ENCODE peak calls at places on chromosome 20, in six cellular contexts. V is pancreas, U is H9, D is colonic mucosa, K is small intestine, E is A549. R is an unnamed sample.

GRCh38 chr20:34579191-34579661 is 20.7 kb downstream of the MAP1LC3A start:
- DNase-seq in V (no peak), K (peak; percentile 94), E (peak; percentile 69), D (peak; percentile 85), U (no peak), R (no peak)

GRCh38 chr20:645318-646106 is 7.5 kb downstream of the SRXN1 start:
- DNase-seq in E (peak; percentile 87), V (peak; percentile 81), U (peak; percentile 94), K (peak; percentile 51), D (peak; percentile 75), R (peak; percentile 96)

GRCh38 chr20:11919046-11919445 is 1.4 kb downstream of the BTBD3 start:
- DNase-seq in V (peak; percentile 37), E (no peak), K (no peak), D (no peak), U (no peak), R (no peak)

GRCh38 chr20:61044499-61044898 is 207.6 kb upstream of the CDH4 start:
- DNase-seq in E (peak; percentile 38), D (no peak), K (no peak), U (peak; percentile 43), V (no peak), R (peak; percentile 84)

GRCh38 chr20:46438156-46438750 is 31.8 kb upstream of the ELMO2 start:
- DNase-seq in E (peak; percentile 50), K (peak; percentile 11), U (no peak), V (peak; percentile 20), D (no peak), R (peak; percentile 59)

GRCh38 chr20:12535770-12536169 is 473.0 kb upstream of the SPTLC3 start:
- DNase-seq in D (no peak), U (peak; percentile 51), V (no peak), K (no peak), E (no peak), R (peak; percentile 71)

GRCh38 chr20:48656661-48657211 is 171.1 kb downstream of the PREX1 start:
- DNase-seq in K (no peak), V (no peak), E (peak; percentile 61), D (no peak), U (peak; percentile 77), R (peak; percentile 88)

GRCh38 chr20:8427419-8428065 is 295.5 kb downstream of the PLCB1 start:
- DNase-seq in E (no peak), D (no peak), U (no peak), K (no peak), V (no peak), R (no peak)

GRCh38 chr20:7971536-7972285 is 31.5 kb upstream of the HAO1 start:
- DNase-seq in V (no peak), E (no peak), D (no peak), U (no peak), K (no peak), R (no peak)

GRCh38 chr20:35307666-35308653 is 15.7 kb upstream of the FAM83C start:
- DNase-seq in K (no peak), U (no peak), D (no peak), E (peak; percentile 37), V (peak; percentile 64), R (no peak)

GRCh38 chr20:38692436-38693411 is 31.6 kb upstream of the SLC32A1 start:
- DNase-seq in U (peak; percentile 79), V (peak; percentile 27), E (peak; percentile 57), K (peak; percentile 25), D (peak; percentile 38), R (peak; percentile 97)

GRCh38 chr20:43919686-43920403 is 5.2 kb downstream of the TOX2 start:
- DNase-seq in K (no peak), D (no peak), U (no peak), V (no peak), E (no peak), R (no peak)

GRCh38 chr20:42530855-42531674 is 658.6 kb downstream of the PTPRT start:
- DNase-seq in E (peak; percentile 33), V (peak; percentile 36), U (peak; percentile 34), K (peak; percentile 22), D (no peak), R (peak; percentile 62)

GRCh38 chr20:528923-529594 is 14.5 kb downstream of the CSNK2A1 start:
- DNase-seq in V (no peak), D (no peak), U (no peak), K (no peak), E (peak; percentile 65), R (no peak)

GRCh38 chr20:44134897-44135810 is 51.8 kb downstream of the JPH2 start:
- DNase-seq in K (no peak), U (no peak), E (no peak), D (no peak), V (no peak), R (no peak)

DNA sequence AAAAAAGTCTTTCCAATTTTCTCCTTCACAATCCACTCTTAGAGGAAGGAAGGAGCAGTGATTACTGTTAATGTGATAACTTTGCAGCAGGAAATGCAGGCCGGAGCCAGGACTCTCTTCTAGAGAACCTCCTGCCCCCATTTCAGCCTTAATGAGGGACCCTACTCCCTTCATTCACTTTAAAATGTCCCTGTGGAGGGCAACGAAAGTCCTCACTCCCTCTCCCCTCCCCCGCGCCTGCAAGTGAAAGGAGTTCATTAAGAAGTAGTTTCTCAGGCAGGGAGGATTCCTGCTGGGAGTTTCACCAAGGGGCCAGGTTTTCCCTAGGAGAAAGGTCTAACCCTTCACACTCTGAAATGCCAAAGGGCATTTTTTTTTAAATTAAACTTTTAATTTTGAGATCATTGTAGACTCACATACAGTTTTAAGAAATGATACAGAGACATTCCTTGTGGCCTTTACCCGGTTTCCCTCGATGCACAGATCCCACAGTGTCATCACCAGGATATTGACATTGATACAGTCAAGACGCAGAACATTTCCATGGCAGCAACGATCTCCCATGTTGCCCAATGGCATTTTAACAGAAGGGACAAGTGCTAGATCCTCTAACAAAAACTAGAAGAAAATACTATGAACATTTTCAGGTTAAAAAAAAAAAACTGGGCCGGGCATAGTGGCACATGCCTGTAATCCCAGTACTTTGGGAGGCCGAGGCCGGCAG is 6.8 kb upstream of the COMMD7 start:
- DNase-seq in K (no peak), V (no peak), D (no peak), E (no peak), U (peak; percentile 93), R (peak; percentile 93)
- H3K27ac ChIP-seq in K (no peak overlapping the region), V (no peak overlapping the region), D (no peak overlapping the region), E (peak overlapping the region; percentile 65), U (peak overlapping the region; percentile 77), R (peak overlapping the region; percentile 60)

DNA sequence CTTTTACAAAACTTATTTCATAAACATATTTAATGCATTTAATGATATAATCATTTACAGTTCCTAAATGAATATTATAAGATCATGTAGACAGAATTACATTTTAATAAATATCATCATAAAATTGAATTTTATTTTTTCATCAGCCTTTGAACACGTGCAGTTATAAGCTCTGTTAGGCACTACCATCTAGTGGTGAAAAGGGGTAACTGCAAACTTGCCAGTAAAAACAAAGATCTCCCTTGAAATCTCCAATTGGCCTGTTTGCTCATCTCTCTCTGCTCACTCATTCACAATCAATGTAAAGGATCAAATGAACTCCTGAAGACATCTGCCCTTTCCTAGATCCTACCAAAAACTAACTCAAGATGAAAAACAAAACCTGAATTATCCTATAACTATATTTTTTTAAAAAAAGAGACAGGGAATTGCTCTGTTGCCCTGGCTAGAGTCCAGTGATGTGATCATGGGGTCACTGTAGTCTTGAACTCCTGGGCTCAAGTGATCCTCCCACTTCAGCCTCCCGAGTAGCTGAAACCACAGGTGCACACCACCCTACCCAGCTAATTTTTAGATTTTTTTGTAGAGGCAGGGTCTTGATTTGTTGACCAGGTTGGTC is 31.7 kb downstream of the SAMHD1 start:
- DNase-seq in K (peak; percentile 61), E (peak; percentile 63), D (peak; percentile 46), U (no peak), V (peak; percentile 25), R (no peak)
- H3K27ac ChIP-seq in K (no peak overlapping the region), E (no peak overlapping the region), D (no peak overlapping the region), U (no peak overlapping the region), V (no peak overlapping the region), R (no peak overlapping the region)

DNA sequence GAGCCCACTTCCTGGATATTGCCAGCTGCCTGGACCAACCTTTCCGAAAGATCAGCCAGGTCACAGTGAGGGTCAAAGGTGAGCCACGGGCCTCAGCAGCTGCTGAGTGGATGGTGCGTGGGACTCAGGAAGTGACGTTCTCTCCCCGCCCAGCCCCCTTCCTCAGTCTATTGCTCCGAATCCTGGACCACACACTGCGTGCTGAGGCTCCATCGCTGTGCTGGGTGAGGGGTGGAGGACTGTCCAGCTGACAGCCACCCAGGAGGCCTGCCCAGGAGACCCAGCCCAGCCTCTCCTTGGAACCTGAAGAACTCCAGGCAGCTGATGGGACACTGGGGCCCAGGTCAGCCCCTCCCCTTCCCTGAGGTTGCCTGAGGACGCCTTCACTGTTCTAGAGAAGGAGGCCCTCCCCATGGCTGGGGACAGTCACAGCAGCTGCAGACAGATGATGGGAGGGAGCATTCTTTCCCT is 94.4 kb upstream of the CD93 start:
- DNase-seq in U (no peak), V (no peak), D (no peak), E (no peak), K (no peak), R (no peak)
- H3K27ac ChIP-seq in U (no peak overlapping the region), V (no peak overlapping the region), D (no peak overlapping the region), E (no peak overlapping the region), K (peak overlapping the region; percentile 24), R (no peak overlapping the region)

GRCh38 chr20:14360386-14360785 is 23.0 kb upstream of the FLRT3 start:
- DNase-seq in V (no peak), K (peak; percentile 59), D (no peak), U (no peak), E (no peak), R (no peak)

GRCh38 chr20:14355791-14356190 is 18.4 kb upstream of the FLRT3 start:
- DNase-seq in V (no peak), E (no peak), K (no peak), D (no peak), U (no peak), R (no peak)

DNA sequence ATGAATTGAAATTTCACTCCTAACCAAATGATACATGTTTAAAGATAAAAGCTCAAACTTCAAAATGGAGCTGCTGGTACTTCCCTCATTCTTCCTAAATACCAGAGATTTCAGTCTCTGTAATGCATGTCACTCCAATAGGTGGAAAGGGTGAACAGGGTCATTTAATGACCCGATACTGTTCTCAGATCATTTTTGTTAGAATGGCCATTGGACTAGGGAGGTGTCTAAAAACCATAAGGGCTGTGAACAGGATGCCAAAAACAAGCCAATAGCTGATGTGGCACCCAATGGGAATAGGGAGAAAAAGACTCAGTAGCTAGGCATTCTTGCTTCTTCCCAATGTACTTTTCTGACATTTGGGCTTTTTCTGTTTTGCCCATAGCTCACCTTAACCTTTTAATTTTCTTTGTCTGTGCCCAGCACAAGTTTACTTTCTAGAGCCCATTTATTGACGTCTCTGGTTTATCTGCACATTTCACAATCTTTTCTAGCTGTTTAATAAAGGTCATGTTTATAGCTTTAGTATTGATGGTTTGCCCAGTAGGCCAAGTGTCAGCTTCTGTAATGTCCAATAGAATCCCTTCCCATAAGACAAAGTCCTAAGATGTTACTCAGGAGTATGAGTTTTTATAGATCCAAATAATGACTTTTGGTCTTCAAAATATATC is 24.2 kb upstream of the FLRT3 start:
- DNase-seq in E (no peak), D (no peak), K (peak; percentile 87), U (no peak), V (no peak), R (no peak)
- H3K27ac ChIP-seq in E (no peak overlapping the region), D (no peak overlapping the region), K (no peak overlapping the region), U (no peak overlapping the region), V (no peak overlapping the region), R (no peak overlapping the region)

DNA sequence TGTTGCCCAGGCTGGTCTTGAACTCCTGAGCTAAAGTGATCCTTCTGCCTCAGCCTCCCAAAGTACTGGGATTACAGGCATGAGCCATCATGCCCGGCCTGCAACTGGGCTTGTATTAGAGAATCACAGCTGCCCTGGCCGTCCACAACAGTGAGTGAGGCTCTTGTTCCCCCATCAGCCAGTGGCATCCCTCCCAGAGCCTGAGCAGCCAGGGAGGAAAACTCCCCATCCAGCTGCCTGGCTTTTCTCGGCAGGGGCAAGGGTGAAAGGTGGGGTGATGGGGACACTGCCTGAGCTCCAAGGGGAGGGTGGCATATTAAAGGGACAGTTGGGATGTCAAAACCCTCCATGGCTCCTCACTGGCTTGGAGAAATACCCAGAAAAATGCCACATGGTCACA is 185.6 kb downstream of the NFATC2 start:
- DNase-seq in E (no peak), D (no peak), U (no peak), V (no peak), K (no peak), R (no peak)
- H3K27ac ChIP-seq in E (peak overlapping the region; percentile 73), D (no peak overlapping the region), U (no peak overlapping the region), V (no peak overlapping the region), K (no peak overlapping the region), R (no peak overlapping the region)